ENCODE peak calls at places on chromosomes 6 and 20, in eight cellular contexts. Z is K562, Q is hepatocyte, V is OCI-LY7, I is PC-9, A is mammary epithelial cell, G is MM.1S, U is GM23338. F is an unnamed sample.

GRCh38 chr6:47075168-47075567 is 33.0 kb upstream of the ADGRF1 start:
- DNase-seq in Q (no peak), A (no peak), I (no peak), G (no peak), Z (no peak), V (no peak), U (no peak), F (no peak)

GRCh38 chr6:11848852-11849731 is 70.5 kb upstream of the ADTRP start:
- DNase-seq in A (peak; percentile 35), Q (no peak), I (no peak), U (no peak), V (no peak), Z (no peak), G (no peak), F (no peak)

GRCh38 chr20:1819311-1820136 is 75.7 kb upstream of the SIRPA start:
- DNase-seq in U (peak; percentile 42), I (no peak), G (no peak), A (no peak), V (no peak), Q (no peak), Z (no peak), F (no peak)

GRCh38 chr6:122696079-122696478 is 83.4 kb upstream of the FABP7 start:
- DNase-seq in Z (no peak), U (no peak), V (no peak), Q (no peak), I (no peak), G (no peak), A (peak; percentile 86), F (no peak)

GRCh38 chr6:10398439-10399218 is 16.2 kb downstream of the TFAP2A start:
- DNase-seq in I (no peak), Q (no peak), A (no peak), U (peak; percentile 49), Z (no peak), V (no peak), G (no peak), F (peak; percentile 36)

GRCh38 chr6:119463081-119463626 is 113.6 kb upstream of the MAN1A1 start:
- DNase-seq in Q (no peak), Z (no peak), U (no peak), V (peak; percentile 27), A (no peak), I (no peak), G (peak; percentile 81), F (no peak)

GRCh38 chr20:24470782-24471582 is 1.6 kb downstream of the SYNDIG1 start:
- DNase-seq in I (no peak), G (peak; percentile 42), U (peak; percentile 68), Z (no peak), V (no peak), Q (no peak), A (peak; percentile 54), F (peak; percentile 51)

GRCh38 chr6:15395087-15395486 is 149.2 kb downstream of the JARID2 start:
- DNase-seq in Q (no peak), U (no peak), Z (no peak), G (no peak), I (no peak), A (no peak), V (no peak), F (no peak)

GRCh38 chr6:4441981-4442434 is 306.6 kb upstream of the ECI2 start:
- DNase-seq in Z (no peak), G (no peak), Q (peak; percentile 18), A (no peak), V (no peak), U (no peak), I (no peak), F (no peak)

GRCh38 chr6:4637691-4638433 is 138.3 kb upstream of the CDYL start:
- DNase-seq in Q (peak; percentile 39), G (no peak), U (no peak), V (no peak), Z (peak; percentile 46), I (no peak), A (peak; percentile 84), F (no peak)

GRCh38 chr6:11613858-11614257 is 76.3 kb downstream of the TMEM170B start:
- DNase-seq in U (no peak), V (no peak), Q (no peak), G (no peak), I (peak; percentile 76), Z (no peak), A (peak; percentile 73), F (no peak)

GRCh38 chr20:46746972-46747371 is 37.5 kb downstream of the SLC2A10 start:
- DNase-seq in G (no peak), U (no peak), A (peak; percentile 53), I (peak; percentile 55), Z (no peak), V (no peak), Q (peak; percentile 50), F (no peak)

GRCh38 chr6:151914475-151914874 is 107.0 kb downstream of the ESR1 start:
- DNase-seq in I (no peak), Q (no peak), A (no peak), Z (no peak), U (peak; percentile 8), V (no peak), G (no peak), F (no peak)

GRCh38 chr6:82963527-82963926 is 102.1 kb downstream of the UBE3D start:
- DNase-seq in Z (no peak), I (no peak), Q (no peak), A (peak; percentile 5), V (no peak), U (no peak), G (no peak), F (no peak)

GRCh38 chr6:31738048-31738979 is 1.5 kb upstream of the MSH5 start:
- DNase-seq in V (peak; percentile 82), U (peak; percentile 50), Z (peak; percentile 75), G (peak; percentile 81), A (peak; percentile 79), Q (peak; percentile 84), I (peak; percentile 65), F (no peak)

GRCh38 chr6:106359989-106360409 is 518 bp upstream of the CRYBG1 start:
- DNase-seq in G (no peak), Z (no peak), U (no peak), I (no peak), V (no peak), Q (no peak), A (no peak), F (no peak)

GRCh38 chr6:33990061-33990541 is 155.8 kb downstream of the GRM4 start:
- DNase-seq in A (no peak), I (no peak), V (no peak), Q (no peak), U (no peak), Z (no peak), G (no peak), F (no peak)

GRCh38 chr6:166786704-166787293 is 159.7 kb upstream of the RPS6KA2 start:
- DNase-seq in V (peak; percentile 80), U (peak; percentile 85), I (no peak), A (peak; percentile 38), Z (peak; percentile 60), Q (peak; percentile 86), G (peak; percentile 48), F (peak; percentile 82)

GRCh38 chr6:158517581-158517980 is 42.3 kb upstream of the TMEM181 start:
- DNase-seq in Q (no peak), U (no peak), V (peak; percentile 32), I (no peak), G (no peak), Z (no peak), A (no peak), F (no peak)
- H2AFZ ChIP-seq in Q (no peak overlapping the region), U (peak overlapping the region; percentile 74), V (peak overlapping the region; percentile 87), I (no peak overlapping the region), G (no peak overlapping the region), Z (no peak overlapping the region), A (no peak overlapping the region), F (no peak overlapping the region)

GRCh38 chr6:17624396-17624795 is 24.3 kb downstream of the FAM8A1 start:
- DNase-seq in V (no peak), A (no peak), Z (no peak), G (no peak), I (no peak), U (no peak), Q (no peak), F (no peak)

GRCh38 chr6:17621003-17621402 is 20.9 kb downstream of the FAM8A1 start:
- DNase-seq in V (peak; percentile 24), I (no peak), A (no peak), Q (no peak), Z (no peak), G (peak; percentile 37), U (no peak), F (no peak)

GRCh38 chr6:17622144-17622543 is 22.0 kb downstream of the FAM8A1 start:
- DNase-seq in A (no peak), V (no peak), G (no peak), Q (no peak), I (no peak), U (no peak), Z (no peak), F (no peak)
- H3K36me3 ChIP-seq in A (peaks cover 18% of the 10 kb centered on the region), V (peaks cover 97% of the 10 kb centered on the region), G (peaks cover 19% of the 10 kb centered on the region), Q (no peaks in the 10 kb centered on the region), I (peaks cover 43% of the 10 kb centered on the region), U (peaks cover 30% of the 10 kb centered on the region), Z (peaks cover 93% of the 10 kb centered on the region), F (peaks cover 25% of the 10 kb centered on the region)

GRCh38 chr20:33685328-33686007 is 717 bp downstream of the E2F1 start:
- DNase-seq in G (peak; percentile 87), V (peak; percentile 98), Q (peak; percentile 74), A (peak; percentile 39), U (peak; percentile 64), Z (peak; percentile 93), I (peak; percentile 44), F (peak; percentile 63)

GRCh38 chr20:33686984-33687366 is 790 bp upstream of the E2F1 start:
- DNase-seq in V (no peak), Q (no peak), U (no peak), Z (no peak), I (no peak), G (no peak), A (no peak), F (no peak)

GRCh38 chr20:33684533-33685327 is 1.5 kb downstream of the E2F1 start:
- DNase-seq in I (peak; percentile 41), G (no peak), V (peak; percentile 74), A (no peak), Q (no peak), U (peak; percentile 65), Z (no peak), F (peak; percentile 84)

GRCh38 chr20:33687370-33687915 is 1.3 kb upstream of the E2F1 start:
- DNase-seq in U (no peak), V (no peak), Z (no peak), I (no peak), G (peak; percentile 5), A (no peak), Q (peak; percentile 18), F (no peak)

GRCh38 chr20:33686008-33686983 is at the start of gene E2F1:
- DNase-seq in Z (peak; percentile 96), Q (peak; percentile 99), V (peak; percentile 97), U (peak; percentile 98), A (peak; percentile 93), I (peak; percentile 99), G (peak; percentile 97), F (peak; percentile 99)
- TF ChIP-seq CTCF in Z (peak; percentile 38), Q (peak; percentile 36), V (peak; percentile 50), U (peak; percentile 31), A (peak; percentile 27), I (peak; percentile 25), G (peak; percentile 27), F (peak; percentile 34)

DNA sequence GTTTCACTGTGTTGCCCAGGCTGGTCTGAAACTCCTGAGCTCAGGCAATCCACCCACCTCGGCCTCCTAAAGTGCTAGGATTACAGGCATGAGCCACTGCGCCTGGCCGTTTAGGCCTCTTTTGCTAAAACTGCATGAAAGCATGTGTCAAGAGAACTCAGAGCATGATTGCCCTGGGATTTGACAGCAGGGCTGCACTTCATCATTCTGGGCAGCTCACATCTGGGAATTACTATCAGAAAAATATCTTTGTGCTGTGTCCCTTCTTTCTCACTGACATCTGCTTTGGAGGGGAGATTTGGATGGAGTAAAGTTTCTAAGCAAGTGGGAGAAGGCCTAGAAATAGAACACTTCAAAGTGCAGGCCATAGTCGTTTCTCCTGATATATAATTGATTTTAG is 59.6 kb upstream of the EIF2S2 start:
- DNase-seq in I (no peak), U (no peak), G (no peak), Q (peak; percentile 41), A (no peak), V (no peak), Z (no peak), F (no peak)
- H2AFZ ChIP-seq in I (no peak overlapping the region), U (peak overlapping the region; percentile 34), G (no peak overlapping the region), Q (no peak overlapping the region), A (no peak overlapping the region), V (no peak overlapping the region), Z (peak overlapping the region; percentile 54), F (peak overlapping the region; percentile 15)

F was measured in neural progenitor cell.